ENCODE peak calls at places on chromosome 16, in five cellular contexts. One of them, this sample, is unnamed.

GRCh38 chr16:30929167-30929566 is 5.8 kb downstream of the FBXL19 start:
- DNase-seq in K562: no peak
- DNase-seq in GM12878: no peak
- DNase-seq in HepG2: no peak
- DNase-seq in H1: no peak
- DNase-seq in this sample: no peak

GRCh38 chr16:88943741-88944140 is 33.3 kb downstream of the CBFA2T3 start:
- DNase-seq in K562: no peak
- DNase-seq in GM12878: no peak
- DNase-seq in HepG2: no peak
- DNase-seq in H1: no peak
- DNase-seq in this sample: no peak

GRCh38 chr16:4327782-4328579 is 12.1 kb downstream of the GLIS2 start:
- DNase-seq in K562: no peak
- DNase-seq in GM12878: no peak
- DNase-seq in HepG2: peak; percentile 86
- DNase-seq in H1: no peak
- DNase-seq in this sample: peak; percentile 95

GRCh38 chr16:79595261-79595660 is 5.3 kb downstream of the MAF start:
- DNase-seq in K562: no peak
- DNase-seq in GM12878: no peak
- DNase-seq in HepG2: no peak
- DNase-seq in H1: no peak
- DNase-seq in this sample: no peak

GRCh38 chr16:68276223-68276622 is 11.9 kb downstream of the SLC7A6 start:
- DNase-seq in K562: no peak
- DNase-seq in GM12878: no peak
- DNase-seq in HepG2: no peak
- DNase-seq in H1: no peak
- DNase-seq in this sample: no peak

GRCh38 chr16:89489731-89490385 is 503 bp downstream of the ANKRD11 start:
- DNase-seq in K562: peak; percentile 57
- DNase-seq in GM12878: no peak
- DNase-seq in HepG2: no peak
- DNase-seq in H1: no peak
- DNase-seq in this sample: no peak

GRCh38 chr16:12791340-12791739 is 12.3 kb downstream of the CPPED1 start:
- DNase-seq in K562: no peak
- DNase-seq in GM12878: no peak
- DNase-seq in HepG2: no peak
- DNase-seq in H1: no peak
- DNase-seq in this sample: no peak

GRCh38 chr16:29710227-29711219 is 31.5 kb downstream of the QPRT start:
- DNase-seq in K562: peak; percentile 39
- DNase-seq in GM12878: no peak
- DNase-seq in HepG2: peak; percentile 75
- DNase-seq in H1: no peak
- DNase-seq in this sample: peak; percentile 82

GRCh38 chr16:78538919-78539318 is 439.5 kb downstream of the WWOX start:
- DNase-seq in K562: no peak
- DNase-seq in GM12878: no peak
- DNase-seq in HepG2: no peak
- DNase-seq in H1: no peak
- DNase-seq in this sample: no peak

GRCh38 chr16:14172200-14172805 is 101.2 kb downstream of the MRTFB start:
- DNase-seq in K562: no peak
- DNase-seq in GM12878: no peak
- DNase-seq in HepG2: peak; percentile 48
- DNase-seq in H1: no peak
- DNase-seq in this sample: no peak

GRCh38 chr16:84414789-84415326 is 46.5 kb downstream of the ATP2C2 start:
- DNase-seq in K562: no peak
- DNase-seq in GM12878: no peak
- DNase-seq in HepG2: peak; percentile 71
- DNase-seq in H1: no peak
- DNase-seq in this sample: no peak

GRCh38 chr16:19589771-19590302 is 34.3 kb downstream of the VPS35L start:
- DNase-seq in K562: no peak
- DNase-seq in GM12878: no peak
- DNase-seq in HepG2: peak; percentile 21
- DNase-seq in H1: no peak
- DNase-seq in this sample: no peak

GRCh38 chr16:29910819-29911675 is 10.8 kb downstream of the ASPHD1 start:
- DNase-seq in K562: no peak
- DNase-seq in GM12878: no peak
- DNase-seq in HepG2: no peak
- DNase-seq in H1: no peak
- DNase-seq in this sample: peak; percentile 16

GRCh38 chr16:81583893-81584705 is 139.5 kb downstream of the CMIP start:
- DNase-seq in K562: no peak
- DNase-seq in GM12878: no peak
- DNase-seq in HepG2: no peak
- DNase-seq in H1: no peak
- DNase-seq in this sample: no peak

GRCh38 chr16:69276143-69277115 is 34.7 kb upstream of the VPS4A start:
- DNase-seq in K562: no peak
- DNase-seq in GM12878: no peak
- DNase-seq in HepG2: no peak
- DNase-seq in H1: no peak
- DNase-seq in this sample: no peak
- TF ChIP-seq CREB1 in K562: no peak
- TF ChIP-seq CREB1 in GM12878: no peak
- TF ChIP-seq CREB1 in HepG2: no peak
- TF ChIP-seq CREB1 in H1: no peak
- TF ChIP-seq CREB1 in this sample: no peak

DNA sequence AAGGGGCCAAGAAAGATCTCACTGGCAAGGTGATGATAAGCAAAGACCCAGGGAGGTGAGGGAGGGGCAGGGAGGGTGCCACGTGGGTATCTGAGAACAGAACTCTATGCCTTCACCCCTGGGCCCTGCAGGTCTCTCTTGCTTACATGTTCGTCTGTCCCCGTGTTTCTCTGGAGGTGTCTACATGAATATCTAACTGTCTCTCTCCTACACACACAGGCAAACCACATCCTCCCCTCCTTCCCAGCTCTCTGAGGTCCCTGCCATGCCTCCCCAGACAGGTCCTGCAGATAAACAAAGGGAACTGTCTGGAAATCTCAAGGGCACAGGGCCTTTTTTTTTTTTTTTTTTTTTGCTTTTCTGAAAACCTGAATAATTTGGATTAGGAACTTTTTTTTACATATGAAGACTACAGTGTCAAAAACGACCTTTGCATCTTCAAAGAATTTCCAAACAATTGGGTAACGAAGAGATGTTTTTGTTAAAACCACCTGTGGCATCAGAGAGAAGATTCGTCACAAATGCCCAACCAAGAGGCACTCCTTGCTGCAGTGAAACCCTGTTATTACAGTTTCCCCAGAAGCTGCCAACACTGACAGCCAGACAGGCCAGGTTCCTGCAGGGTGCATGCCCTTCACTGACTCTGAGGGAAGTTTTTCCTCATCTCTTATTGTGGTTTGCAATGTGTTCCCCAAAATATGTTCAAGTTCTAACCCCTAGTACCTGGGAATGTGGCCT is 17.8 kb downstream of the PLLP start:
- DNase-seq in K562: no peak
- DNase-seq in GM12878: no peak
- DNase-seq in HepG2: no peak
- DNase-seq in H1: no peak
- DNase-seq in this sample: no peak
- H3K4me2 ChIP-seq in K562: peak overlapping the region; percentile 42
- H3K4me2 ChIP-seq in GM12878: no peak overlapping the region
- H3K4me2 ChIP-seq in HepG2: peak overlapping the region; percentile 37
- H3K4me2 ChIP-seq in H1: no peak overlapping the region
- H3K4me2 ChIP-seq in this sample: no peak overlapping the region

GRCh38 chr16:21160276-21160675 is 1.8 kb downstream of the LDAF1 start:
- DNase-seq in K562: no peak
- DNase-seq in GM12878: no peak
- DNase-seq in HepG2: no peak
- DNase-seq in H1: no peak
- DNase-seq in this sample: no peak

GRCh38 chr16:21157632-21158031 is 842 bp upstream of the LDAF1 start:
- DNase-seq in K562: no peak
- DNase-seq in GM12878: no peak
- DNase-seq in HepG2: no peak
- DNase-seq in H1: no peak
- DNase-seq in this sample: no peak

GRCh38 chr16:21158208-21159110 is at the start of gene LDAF1:
- DNase-seq in K562: peak; percentile 92
- DNase-seq in GM12878: no peak
- DNase-seq in HepG2: peak; percentile 33
- DNase-seq in H1: no peak
- DNase-seq in this sample: peak; percentile 96

GRCh38 chr16:21161211-21161610 is 2.7 kb downstream of the LDAF1 start:
- DNase-seq in K562: no peak
- DNase-seq in GM12878: no peak
- DNase-seq in HepG2: no peak
- DNase-seq in H1: no peak
- DNase-seq in this sample: no peak

GRCh38 chr16:21159281-21159951 is 942 bp downstream of the LDAF1 start:
- DNase-seq in K562: peak; percentile 29
- DNase-seq in GM12878: no peak
- DNase-seq in HepG2: no peak
- DNase-seq in H1: no peak
- DNase-seq in this sample: peak; percentile 89
- TF ChIP-seq CREB1 in K562: no peak
- TF ChIP-seq CREB1 in GM12878: no peak
- TF ChIP-seq CREB1 in HepG2: no peak
- TF ChIP-seq CREB1 in H1: no peak
- TF ChIP-seq CREB1 in this sample: no peak

GRCh38 chr16:85910854-85911247 is 11.9 kb downstream of the IRF8 start:
- DNase-seq in K562: no peak
- DNase-seq in GM12878: no peak
- DNase-seq in HepG2: no peak
- DNase-seq in H1: no peak
- DNase-seq in this sample: no peak

GRCh38 chr16:85908889-85909584 is 10.1 kb downstream of the IRF8 start:
- DNase-seq in K562: no peak
- DNase-seq in GM12878: no peak
- DNase-seq in HepG2: no peak
- DNase-seq in H1: no peak
- DNase-seq in this sample: no peak

GRCh38 chr16:85908444-85908843 is 9.5 kb downstream of the IRF8 start:
- DNase-seq in K562: no peak
- DNase-seq in GM12878: peak; percentile 59
- DNase-seq in HepG2: no peak
- DNase-seq in H1: no peak
- DNase-seq in this sample: no peak

GRCh38 chr16:85911531-85911930 is 12.6 kb downstream of the IRF8 start:
- DNase-seq in K562: no peak
- DNase-seq in GM12878: no peak
- DNase-seq in HepG2: no peak
- DNase-seq in H1: no peak
- DNase-seq in this sample: no peak

GRCh38 chr16:85910073-85910853 is 11.3 kb downstream of the IRF8 start:
- DNase-seq in K562: no peak
- DNase-seq in GM12878: no peak
- DNase-seq in HepG2: no peak
- DNase-seq in H1: no peak
- DNase-seq in this sample: no peak
- H3K4me2 ChIP-seq in K562: no peak overlapping the region
- H3K4me2 ChIP-seq in GM12878: peak overlapping the region; percentile 98
- H3K4me2 ChIP-seq in HepG2: no peak overlapping the region
- H3K4me2 ChIP-seq in H1: no peak overlapping the region
- H3K4me2 ChIP-seq in this sample: no peak overlapping the region

GRCh38 chr16:25905810-25906209 is 214.1 kb downstream of the HS3ST4 start:
- DNase-seq in K562: no peak
- DNase-seq in GM12878: no peak
- DNase-seq in HepG2: no peak
- DNase-seq in H1: no peak
- DNase-seq in this sample: no peak
- TF ChIP-seq CREB1 in K562: no peak
- TF ChIP-seq CREB1 in GM12878: no peak
- TF ChIP-seq CREB1 in HepG2: no peak
- TF ChIP-seq CREB1 in H1: no peak
- TF ChIP-seq CREB1 in this sample: no peak

GRCh38 chr16:2962334-2963073 is 1.6 kb upstream of the KREMEN2 start:
- DNase-seq in K562: no peak
- DNase-seq in GM12878: no peak
- DNase-seq in HepG2: no peak
- DNase-seq in H1: no peak
- DNase-seq in this sample: no peak
- H3K4me2 ChIP-seq in K562: peak overlapping the region; percentile 33
- H3K4me2 ChIP-seq in GM12878: peak overlapping the region; percentile 48
- H3K4me2 ChIP-seq in HepG2: peak overlapping the region; percentile 91
- H3K4me2 ChIP-seq in H1: peak overlapping the region; percentile 86
- H3K4me2 ChIP-seq in this sample: peak overlapping the region; percentile 98

GRCh38 chr16:15643453-15644305 is 725 bp upstream of the MARF1 start:
- DNase-seq in K562: no peak
- DNase-seq in GM12878: no peak
- DNase-seq in HepG2: peak; percentile 84
- DNase-seq in H1: no peak
- DNase-seq in this sample: peak; percentile 57
- TF ChIP-seq CREB1 in K562: no peak
- TF ChIP-seq CREB1 in GM12878: no peak
- TF ChIP-seq CREB1 in HepG2: no peak
- TF ChIP-seq CREB1 in H1: no peak
- TF ChIP-seq CREB1 in this sample: no peak